ENCODE peak calls at places on chromosomes 13 and 19, in four cellular contexts. T, N, C and G are unnamed samples.

GRCh38 chr19:49987159-49987698 is 26.3 kb upstream of the SIGLEC11 start:
- DNase-seq in C (peak; percentile 74), N (peak; percentile 84), T (peak; percentile 71), G (peak; percentile 74)

GRCh38 chr13:34361528-34361927 is 543.6 kb downstream of the RFC3 start:
- DNase-seq in N (no peak), C (no peak), T (peak; percentile 77), G (no peak)

GRCh38 chr13:79679334-79679733 is 198.4 kb downstream of the NDFIP2 start:
- DNase-seq in T (peak; percentile 28), N (peak; percentile 56), C (no peak), G (peak; percentile 26)

GRCh38 chr19:55224038-55224665 is 4.4 kb downstream of the TMEM86B start:
- DNase-seq in T (no peak), C (no peak), N (no peak), G (no peak)

GRCh38 chr19:11381535-11382369 is 2.4 kb downstream of the EPOR start:
- DNase-seq in N (peak; percentile 64), C (peak; percentile 62), T (no peak), G (peak; percentile 77)

GRCh38 chr13:20873348-20873747 is 29.2 kb downstream of the XPO4 start:
- DNase-seq in N (no peak), C (no peak), T (peak; percentile 8), G (no peak)

GRCh38 chr13:73973156-73973555 is 161.0 kb downstream of the KLF12 start:
- DNase-seq in C (no peak), T (no peak), N (no peak), G (no peak)

GRCh38 chr13:80337706-80338105 is 3.2 kb downstream of the SPRY2 start:
- DNase-seq in C (no peak), T (no peak), N (no peak), G (no peak)

GRCh38 chr13:98033277-98034247 is 80.1 kb downstream of the IPO5 start:
- DNase-seq in T (peak; percentile 46), N (peak; percentile 25), C (no peak), G (no peak)

GRCh38 chr19:35055715-35056179 is 14.2 kb downstream of the HPN start:
- DNase-seq in C (no peak), N (no peak), T (no peak), G (no peak)

GRCh38 chr13:99289674-99290337 is 17.4 kb downstream of the GPR183 start:
- DNase-seq in T (no peak), N (no peak), C (no peak), G (peak; percentile 51)

GRCh38 chr13:70795484-70795883 is 687.2 kb upstream of the KLHL1 start:
- DNase-seq in C (no peak), T (no peak), N (no peak), G (no peak)

GRCh38 chr13:70792121-70792520 is 683.9 kb upstream of the KLHL1 start:
- DNase-seq in T (no peak), C (no peak), N (no peak), G (no peak)
- TF ChIP-seq CTCF in T (no peak), C (no peak), N (no peak), G (no peak)

GRCh38 chr19:47125669-47125938 is 5.0 kb upstream of the SAE1 start:
- DNase-seq in C (no peak), N (no peak), T (no peak), G (no peak)
- TF ChIP-seq CTCF in C (no peak), N (no peak), T (no peak), G (no peak)

GRCh38 chr19:45130888-45131615 is 29.7 kb downstream of the NKPD1 start:
- DNase-seq in C (no peak), N (no peak), T (no peak), G (no peak)
- TF ChIP-seq CTCF in C (no peak), N (no peak), T (no peak), G (no peak)

DNA sequence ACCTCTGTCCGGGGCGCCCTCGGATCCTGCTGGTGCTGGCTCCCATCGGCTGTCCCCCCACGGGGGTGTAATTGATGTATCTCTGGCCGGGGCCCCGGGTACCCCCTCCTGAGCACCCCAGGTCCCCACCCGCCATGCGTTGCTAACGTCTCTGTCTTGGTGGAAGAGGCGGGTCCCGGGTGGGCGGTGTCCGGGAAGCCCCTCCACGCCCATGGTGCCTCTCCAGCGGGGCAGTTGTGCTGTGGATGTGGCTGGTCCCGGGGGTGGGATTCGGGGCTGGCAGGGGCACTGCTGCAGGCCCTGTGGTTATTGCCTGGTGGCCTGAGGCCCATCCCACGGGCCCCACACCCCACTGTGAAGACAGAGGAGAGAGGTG is 4.9 kb downstream of the DIRAS1 start:
- DNase-seq in C (no peak), T (no peak), N (no peak), G (no peak)
- TF ChIP-seq CTCF in C (no peak), T (no peak), N (no peak), G (no peak)

DNA sequence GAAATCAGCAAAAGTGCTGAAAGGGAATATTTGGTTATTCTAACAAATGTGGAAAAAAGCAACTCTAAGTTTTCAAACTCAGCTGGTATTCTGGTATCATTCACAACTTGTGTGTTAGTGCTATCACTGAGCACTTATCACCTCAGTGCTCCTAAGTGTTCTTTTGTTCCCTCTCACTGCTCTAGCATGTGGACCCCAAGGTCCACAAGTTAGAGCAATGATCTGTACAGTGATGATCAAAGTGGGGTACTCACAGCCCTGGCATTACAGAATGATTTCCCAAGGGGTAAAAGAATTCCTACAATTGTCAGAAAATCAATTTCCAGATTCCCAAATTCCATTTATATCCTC is 575.0 kb downstream of the DIAPH3 start:
- DNase-seq in T (no peak), N (no peak), C (no peak), G (no peak)
- TF ChIP-seq CTCF in T (no peak), N (no peak), C (no peak), G (no peak)